ENCODE peak calls at places on chromosomes 11 and 22, in eight cellular contexts. M, K, D, O, B, C, Q and E are unnamed samples.

GRCh38 chr22:47796128-47796908 is 1033.9 kb downstream of the TBC1D22A start:
- DNase-seq in O (no peak), D (no peak), K (no peak), C (no peak), M (no peak), B (no peak), Q (no peak), E (no peak)

GRCh38 chr22:35477911-35478582 is 62.6 kb upstream of the RASD2 start:
- DNase-seq in C (no peak), D (peak), K (peak), B (peak), Q (no peak), O (no peak), M (peak), E (peak)

GRCh38 chr11:1206391-1207271 is 16.2 kb upstream of the MUC5B start:
- DNase-seq in O (no peak), M (no peak), B (no peak), Q (no peak), K (no peak), D (peak), C (no peak), E (peak)

GRCh38 chr11:129417458-129417857 is 41.8 kb downstream of the BARX2 start:
- DNase-seq in K (no peak), C (no peak), Q (no peak), O (no peak), M (no peak), B (no peak), D (no peak), E (no peak)

GRCh38 chr22:49197500-49197899 is 630.2 kb downstream of the BRD1 start:
- DNase-seq in O (no peak), Q (no peak), K (no peak), C (no peak), D (no peak), B (no peak), M (no peak), E (no peak)

GRCh38 chr11:58659910-58660570 is 37.6 kb downstream of the CNTF start:
- DNase-seq in M (no peak), B (no peak), C (no peak), D (no peak), Q (no peak), O (no peak), K (no peak), E (no peak)

GRCh38 chr22:29043906-29044575 is 17.6 kb downstream of the C22orf31 start:
- DNase-seq in O (no peak), C (no peak), B (peak), D (no peak), K (peak), Q (no peak), M (peak), E (no peak)

GRCh38 chr11:18728658-18729057 is 2.7 kb upstream of the IGSF22 start:
- DNase-seq in D (no peak), M (no peak), C (no peak), O (no peak), K (no peak), Q (no peak), B (no peak), E (no peak)

GRCh38 chr11:29448246-29448877 is 568.5 kb downstream of the KCNA4 start:
- DNase-seq in B (peak), Q (no peak), D (no peak), K (peak), O (no peak), C (no peak), M (peak), E (no peak)

GRCh38 chr11:3225826-3226750 is 6.1 kb downstream of the MRGPRE start:
- DNase-seq in M (no peak), K (no peak), C (no peak), D (no peak), Q (no peak), O (no peak), B (no peak), E (no peak)

GRCh38 chr11:34620820-34621792 is at the start of gene EHF:
- DNase-seq in M (no peak), D (peak), C (no peak), O (no peak), K (no peak), Q (no peak), B (no peak), E (peak)

GRCh38 chr11:67436459-67437081 is 912 bp downstream of the PTPRCAP start:
- DNase-seq in C (no peak), M (peak), B (no peak), D (peak), K (no peak), Q (no peak), O (peak), E (no peak)

GRCh38 chr11:57432714-57433163 is 5.8 kb upstream of the SLC43A3 start:
- DNase-seq in O (no peak), M (peak), K (peak), Q (no peak), B (no peak), D (no peak), C (no peak), E (no peak)

GRCh38 chr11:31643831-31644230 is 134.3 kb downstream of the ELP4 start:
- DNase-seq in Q (no peak), D (no peak), C (no peak), O (no peak), B (peak), K (peak), M (peak), E (no peak)

GRCh38 chr11:36672815-36673450 is 74.9 kb upstream of the RAG2 start:
- DNase-seq in C (no peak), K (no peak), O (peak), Q (peak), D (no peak), B (peak), M (peak), E (no peak)

GRCh38 chr11:6319879-6320410 is 356 bp downstream of the CAVIN3 start:
- DNase-seq in M (peak), K (peak), Q (no peak), O (no peak), C (no peak), B (peak), D (peak), E (peak)

GRCh38 chr22:21041937-21042336 is 3.8 kb upstream of the LRRC74B start:
- DNase-seq in K (peak), C (no peak), O (no peak), M (no peak), B (peak), Q (no peak), D (no peak), E (no peak)

GRCh38 chr11:117836077-117836960 is 11.8 kb upstream of the FXYD2 start:
- DNase-seq in O (no peak), Q (no peak), C (no peak), D (peak), K (no peak), B (no peak), M (no peak), E (no peak)

GRCh38 chr22:30885591-30885990 is 83.0 kb downstream of the MORC2 start:
- DNase-seq in B (no peak), O (no peak), Q (no peak), D (peak), C (no peak), M (no peak), K (no peak), E (no peak)